ENCODE peak calls at places on chromosomes 13 and 19, in eight cellular contexts. One of them, this sample, is unnamed.
A peak's percentile ranks its signal among the peaks of the same experiment; 100 is the strongest.

GRCh38 chr19:33392341-33393285 is 19.1 kb downstream of the CEBPG start:
- DNase-seq in Panc1: no peak
- DNase-seq in hepatocyte: peak; percentile 72
- DNase-seq in ascending aorta: no peak
- DNase-seq in suprapubic skin: peak; percentile 65
- DNase-seq in astrocyte of the spinal cord: no peak
- DNase-seq in cardiac fibroblast: no peak
- DNase-seq in spleen: peak; percentile 79
- DNase-seq in this sample: no peak

GRCh38 chr13:36154567-36155231 is 23.5 kb upstream of the DCLK1 start:
- DNase-seq in ascending aorta: no peak
- DNase-seq in spleen: no peak
- DNase-seq in suprapubic skin: no peak
- DNase-seq in cardiac fibroblast: peak; percentile 32
- DNase-seq in astrocyte of the spinal cord: peak; percentile 40
- DNase-seq in hepatocyte: peak; percentile 26
- DNase-seq in Panc1: no peak
- DNase-seq in this sample: no peak

GRCh38 chr19:19463348-19464117 is 51.8 kb downstream of the TSSK6 start:
- DNase-seq in suprapubic skin: peak; percentile 81
- DNase-seq in hepatocyte: no peak
- DNase-seq in spleen: no peak
- DNase-seq in Panc1: no peak
- DNase-seq in astrocyte of the spinal cord: peak; percentile 75
- DNase-seq in cardiac fibroblast: peak; percentile 82
- DNase-seq in ascending aorta: no peak
- DNase-seq in this sample: no peak

GRCh38 chr13:44274838-44275237 is 98.8 kb upstream of the SERP2 start:
- DNase-seq in spleen: no peak
- DNase-seq in cardiac fibroblast: no peak
- DNase-seq in astrocyte of the spinal cord: peak; percentile 26
- DNase-seq in ascending aorta: no peak
- DNase-seq in hepatocyte: peak; percentile 62
- DNase-seq in Panc1: no peak
- DNase-seq in suprapubic skin: no peak
- DNase-seq in this sample: no peak

GRCh38 chr13:103469771-103470170 is 403.6 kb upstream of the SLC10A2 start:
- DNase-seq in hepatocyte: no peak
- DNase-seq in suprapubic skin: no peak
- DNase-seq in Panc1: no peak
- DNase-seq in spleen: no peak
- DNase-seq in ascending aorta: no peak
- DNase-seq in cardiac fibroblast: no peak
- DNase-seq in astrocyte of the spinal cord: no peak
- DNase-seq in this sample: no peak

GRCh38 chr19:49875801-49876421 is 1.2 kb downstream of the AKT1S1 start:
- DNase-seq in hepatocyte: peak; percentile 68
- DNase-seq in spleen: peak; percentile 94
- DNase-seq in suprapubic skin: peak; percentile 87
- DNase-seq in cardiac fibroblast: no peak
- DNase-seq in astrocyte of the spinal cord: peak; percentile 56
- DNase-seq in Panc1: no peak
- DNase-seq in ascending aorta: no peak
- DNase-seq in this sample: no peak

GRCh38 chr19:45103200-45103624 is 10.2 kb downstream of the PPP1R37 start:
- DNase-seq in suprapubic skin: no peak
- DNase-seq in Panc1: no peak
- DNase-seq in astrocyte of the spinal cord: no peak
- DNase-seq in spleen: peak; percentile 87
- DNase-seq in ascending aorta: no peak
- DNase-seq in cardiac fibroblast: no peak
- DNase-seq in hepatocyte: no peak
- DNase-seq in this sample: no peak

GRCh38 chr13:23578411-23579071 is 8.3 kb downstream of the TNFRSF19 start:
- DNase-seq in suprapubic skin: peak; percentile 88
- DNase-seq in astrocyte of the spinal cord: peak; percentile 77
- DNase-seq in hepatocyte: peak; percentile 90
- DNase-seq in ascending aorta: no peak
- DNase-seq in spleen: peak; percentile 96
- DNase-seq in Panc1: no peak
- DNase-seq in cardiac fibroblast: peak; percentile 72
- DNase-seq in this sample: no peak

GRCh38 chr19:1747285-1748114 is 5.8 kb upstream of the ONECUT3 start:
- DNase-seq in cardiac fibroblast: peak; percentile 94
- DNase-seq in spleen: no peak
- DNase-seq in ascending aorta: no peak
- DNase-seq in astrocyte of the spinal cord: peak; percentile 88
- DNase-seq in suprapubic skin: no peak
- DNase-seq in hepatocyte: peak; percentile 81
- DNase-seq in Panc1: peak; percentile 96
- DNase-seq in this sample: no peak

GRCh38 chr13:38697628-38698333 is 10.9 kb downstream of the FREM2 start:
- DNase-seq in hepatocyte: no peak
- DNase-seq in cardiac fibroblast: no peak
- DNase-seq in Panc1: no peak
- DNase-seq in suprapubic skin: no peak
- DNase-seq in ascending aorta: no peak
- DNase-seq in astrocyte of the spinal cord: no peak
- DNase-seq in spleen: no peak
- DNase-seq in this sample: no peak

GRCh38 chr13:22596157-22596863 is 584.5 kb upstream of the SGCG start:
- DNase-seq in ascending aorta: no peak
- DNase-seq in Panc1: no peak
- DNase-seq in astrocyte of the spinal cord: no peak
- DNase-seq in hepatocyte: peak; percentile 59
- DNase-seq in suprapubic skin: no peak
- DNase-seq in cardiac fibroblast: no peak
- DNase-seq in spleen: no peak
- DNase-seq in this sample: no peak

GRCh38 chr19:29687897-29688728 is 22.9 kb downstream of the PLEKHF1 start:
- DNase-seq in spleen: no peak
- DNase-seq in astrocyte of the spinal cord: peak; percentile 33
- DNase-seq in cardiac fibroblast: peak; percentile 83
- DNase-seq in ascending aorta: no peak
- DNase-seq in suprapubic skin: no peak
- DNase-seq in Panc1: no peak
- DNase-seq in hepatocyte: no peak
- DNase-seq in this sample: no peak

GRCh38 chr19:3238066-3238561 is 13.7 kb downstream of the CELF5 start:
- DNase-seq in Panc1: no peak
- DNase-seq in suprapubic skin: no peak
- DNase-seq in spleen: no peak
- DNase-seq in hepatocyte: no peak
- DNase-seq in cardiac fibroblast: no peak
- DNase-seq in ascending aorta: no peak
- DNase-seq in astrocyte of the spinal cord: no peak
- DNase-seq in this sample: no peak

GRCh38 chr13:79281335-79281734 is 124.7 kb downstream of the RBM26 start:
- DNase-seq in astrocyte of the spinal cord: no peak
- DNase-seq in Panc1: no peak
- DNase-seq in ascending aorta: no peak
- DNase-seq in suprapubic skin: no peak
- DNase-seq in spleen: no peak
- DNase-seq in cardiac fibroblast: no peak
- DNase-seq in hepatocyte: no peak
- DNase-seq in this sample: no peak

GRCh38 chr13:24630121-24630520 is 50.1 kb upstream of the ATP12A start:
- DNase-seq in astrocyte of the spinal cord: no peak
- DNase-seq in suprapubic skin: no peak
- DNase-seq in Panc1: no peak
- DNase-seq in spleen: no peak
- DNase-seq in cardiac fibroblast: no peak
- DNase-seq in ascending aorta: no peak
- DNase-seq in hepatocyte: no peak
- DNase-seq in this sample: no peak

GRCh38 chr13:48235100-48235813 is 2.3 kb downstream of the ITM2B start:
- DNase-seq in Panc1: no peak
- DNase-seq in hepatocyte: peak; percentile 27
- DNase-seq in ascending aorta: no peak
- DNase-seq in suprapubic skin: no peak
- DNase-seq in astrocyte of the spinal cord: peak; percentile 44
- DNase-seq in spleen: no peak
- DNase-seq in cardiac fibroblast: peak; percentile 63
- DNase-seq in this sample: peak; percentile 25

GRCh38 chr13:79780240-79780639 is 299.3 kb downstream of the NDFIP2 start:
- DNase-seq in hepatocyte: no peak
- DNase-seq in Panc1: no peak
- DNase-seq in ascending aorta: no peak
- DNase-seq in spleen: no peak
- DNase-seq in astrocyte of the spinal cord: peak; percentile 60
- DNase-seq in suprapubic skin: no peak
- DNase-seq in cardiac fibroblast: peak; percentile 63
- DNase-seq in this sample: no peak

GRCh38 chr13:69109891-69110525 is 997.6 kb upstream of the ATXN8OS start:
- DNase-seq in hepatocyte: peak; percentile 6
- DNase-seq in astrocyte of the spinal cord: no peak
- DNase-seq in suprapubic skin: no peak
- DNase-seq in ascending aorta: no peak
- DNase-seq in cardiac fibroblast: no peak
- DNase-seq in spleen: no peak
- DNase-seq in Panc1: no peak
- DNase-seq in this sample: no peak

GRCh38 chr13:98541701-98542203 is 35.2 kb downstream of the STK24 start:
- DNase-seq in suprapubic skin: no peak
- DNase-seq in cardiac fibroblast: no peak
- DNase-seq in hepatocyte: no peak
- DNase-seq in astrocyte of the spinal cord: no peak
- DNase-seq in ascending aorta: no peak
- DNase-seq in spleen: no peak
- DNase-seq in Panc1: no peak
- DNase-seq in this sample: no peak
- TF ChIP-seq CTCF in suprapubic skin: peak; percentile 18
- TF ChIP-seq CTCF in cardiac fibroblast: peak; percentile 10
- TF ChIP-seq CTCF in hepatocyte: no peak
- TF ChIP-seq CTCF in astrocyte of the spinal cord: no peak
- TF ChIP-seq CTCF in ascending aorta: no peak
- TF ChIP-seq CTCF in spleen: no peak
- TF ChIP-seq CTCF in Panc1: no peak
- TF ChIP-seq CTCF in this sample: no peak

DNA sequence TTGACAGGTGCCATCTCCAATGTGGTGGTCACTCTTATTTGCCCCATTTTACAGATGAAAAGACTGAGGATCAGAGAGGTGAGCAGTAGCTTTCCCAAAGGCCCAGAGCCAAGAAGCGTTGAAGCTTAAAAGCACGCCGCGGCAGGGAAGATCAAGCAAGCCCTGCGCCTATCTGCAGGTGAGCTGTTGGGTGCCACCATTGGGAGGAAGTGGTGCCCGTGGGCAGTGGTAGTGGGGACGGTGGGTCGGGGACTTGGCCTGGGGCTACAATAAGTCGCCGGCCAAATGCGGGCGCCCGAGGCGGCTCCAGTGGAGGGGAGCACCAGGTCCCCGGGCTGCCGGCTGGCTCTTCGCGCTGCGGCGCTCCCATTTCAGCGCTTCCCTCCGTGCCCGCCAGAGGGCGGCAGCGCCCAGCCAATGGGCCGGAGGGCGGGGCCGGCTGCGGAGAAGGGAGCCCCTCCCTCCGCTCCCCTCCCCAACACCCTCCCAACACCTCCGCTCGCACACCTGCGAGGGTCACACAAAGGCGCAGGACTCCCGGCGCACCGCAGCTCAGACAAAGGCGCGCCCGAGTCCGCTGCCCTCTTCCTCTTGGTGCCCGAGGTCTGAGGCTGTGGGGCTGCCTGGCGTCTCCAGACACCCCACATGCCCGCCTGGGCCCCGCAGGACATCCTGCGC is 744 bp upstream of the POU2F2 start:
- DNase-seq in cardiac fibroblast: peak; percentile 51
- DNase-seq in spleen: peak; percentile 96
- DNase-seq in hepatocyte: peak; percentile 75
- DNase-seq in Panc1: no peak
- DNase-seq in suprapubic skin: no peak
- DNase-seq in astrocyte of the spinal cord: peak; percentile 40
- DNase-seq in ascending aorta: no peak
- DNase-seq in this sample: no peak
- H3K4me3 ChIP-seq in cardiac fibroblast: peak overlapping the region; percentile 64
- H3K4me3 ChIP-seq in spleen: peak overlapping the region; percentile 55
- H3K4me3 ChIP-seq in hepatocyte: no peak overlapping the region
- H3K4me3 ChIP-seq in Panc1: peak overlapping the region; percentile 31
- H3K4me3 ChIP-seq in suprapubic skin: peak overlapping the region; percentile 14
- H3K4me3 ChIP-seq in astrocyte of the spinal cord: peak overlapping the region; percentile 41
- H3K4me3 ChIP-seq in ascending aorta: peak overlapping the region; percentile 51
- H3K4me3 ChIP-seq in this sample: peak overlapping the region; percentile 91

DNA sequence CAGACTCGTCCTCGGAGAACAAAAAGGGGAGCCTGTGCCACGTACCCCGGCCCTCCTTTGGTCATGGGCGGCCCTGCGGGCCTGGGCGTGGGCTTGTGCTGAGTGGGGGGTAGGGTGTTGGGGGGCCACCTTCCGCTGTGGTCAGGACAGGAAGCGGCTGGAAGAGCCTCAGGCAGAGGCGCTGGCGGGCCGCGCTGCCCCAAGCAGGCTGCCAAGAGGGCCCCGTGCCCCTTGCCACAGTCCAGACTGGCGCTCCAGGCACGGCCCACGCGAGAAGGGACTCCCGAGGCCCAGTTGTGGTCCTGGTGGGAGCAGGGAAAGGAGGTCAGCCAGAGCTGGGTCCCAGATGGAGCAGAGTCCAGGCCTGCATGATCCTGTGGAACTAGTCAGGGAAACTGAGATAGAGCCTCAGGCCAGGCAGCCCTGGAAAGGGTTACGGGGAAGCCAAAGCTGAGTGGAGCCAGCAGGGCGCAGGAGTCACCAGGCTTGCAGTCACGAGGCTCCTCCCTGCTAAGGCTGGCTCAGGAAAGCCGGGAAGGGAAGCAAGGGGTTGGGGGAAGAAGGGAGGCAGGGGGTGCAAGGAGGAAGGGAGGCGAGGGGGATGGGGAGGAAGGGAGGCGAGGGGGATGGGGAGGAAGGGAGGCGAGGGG is 135.0 kb downstream of the CRYL1 start:
- DNase-seq in hepatocyte: no peak
- DNase-seq in suprapubic skin: no peak
- DNase-seq in Panc1: no peak
- DNase-seq in spleen: no peak
- DNase-seq in cardiac fibroblast: no peak
- DNase-seq in ascending aorta: no peak
- DNase-seq in astrocyte of the spinal cord: no peak
- DNase-seq in this sample: no peak
- TF ChIP-seq CTCF in hepatocyte: no peak
- TF ChIP-seq CTCF in suprapubic skin: no peak
- TF ChIP-seq CTCF in Panc1: no peak
- TF ChIP-seq CTCF in spleen: no peak
- TF ChIP-seq CTCF in cardiac fibroblast: no peak
- TF ChIP-seq CTCF in ascending aorta: no peak
- TF ChIP-seq CTCF in astrocyte of the spinal cord: no peak
- TF ChIP-seq CTCF in this sample: no peak

DNA sequence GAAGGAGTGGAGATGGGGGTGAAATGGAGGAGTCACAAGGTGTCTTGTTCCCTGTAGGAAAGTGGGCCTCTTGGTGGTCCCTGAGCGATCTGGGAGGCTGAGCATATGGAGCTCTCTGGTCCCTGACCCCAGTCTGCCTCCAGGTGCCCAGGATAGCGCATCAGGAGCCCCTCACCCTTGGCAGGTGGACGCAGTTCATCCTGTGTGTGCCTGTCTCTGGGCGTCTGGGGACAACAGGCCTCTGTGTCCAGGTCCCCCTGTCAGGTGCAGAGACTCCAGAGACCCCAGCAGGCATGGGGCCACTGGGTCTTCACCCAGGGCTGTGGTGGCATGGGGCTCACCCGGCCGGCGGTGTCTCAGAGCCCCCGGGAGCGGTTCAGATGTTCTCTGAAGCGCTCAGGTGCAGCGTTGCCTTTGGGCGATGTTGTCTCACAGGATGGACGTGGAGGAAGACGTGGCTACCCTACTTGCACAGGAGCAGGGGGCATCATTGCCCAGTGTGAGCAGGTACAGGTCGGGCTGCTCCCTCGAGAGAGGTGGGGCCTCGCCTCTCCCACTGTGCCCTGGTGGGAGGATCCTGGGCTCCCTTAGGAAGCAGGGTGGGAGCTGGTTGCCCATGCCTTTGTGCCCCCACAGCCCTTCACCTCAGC is 58.1 kb upstream of the TPM4 start:
- DNase-seq in hepatocyte: no peak
- DNase-seq in spleen: no peak
- DNase-seq in astrocyte of the spinal cord: no peak
- DNase-seq in suprapubic skin: no peak
- DNase-seq in cardiac fibroblast: no peak
- DNase-seq in ascending aorta: no peak
- DNase-seq in Panc1: no peak
- DNase-seq in this sample: no peak
- H3K4me3 ChIP-seq in hepatocyte: no peak overlapping the region
- H3K4me3 ChIP-seq in spleen: no peak overlapping the region
- H3K4me3 ChIP-seq in astrocyte of the spinal cord: no peak overlapping the region
- H3K4me3 ChIP-seq in suprapubic skin: no peak overlapping the region
- H3K4me3 ChIP-seq in cardiac fibroblast: no peak overlapping the region
- H3K4me3 ChIP-seq in ascending aorta: no peak overlapping the region
- H3K4me3 ChIP-seq in Panc1: no peak overlapping the region
- H3K4me3 ChIP-seq in this sample: no peak overlapping the region